ENCODE peak calls at places on chromosome 11, in seven cellular contexts. G, Z, A, P, X, M and E are unnamed samples.

GRCh38 chr11:126404367-126404766 is 48.9 kb downstream of the ST3GAL4 start:
- DNase-seq in X (no peak), M (no peak), A (no peak), Z (no peak), G (peak; percentile 34), P (no peak), E (no peak)

GRCh38 chr11:111565111-111565720 is 24.7 kb downstream of the LAYN start:
- DNase-seq in G (peak; percentile 74), A (peak; percentile 67), P (no peak), M (peak; percentile 83), Z (peak; percentile 58), X (peak; percentile 72), E (peak; percentile 39)

GRCh38 chr11:74321487-74322188 is 10.2 kb upstream of the P4HA3 start:
- DNase-seq in X (no peak), G (no peak), Z (peak; percentile 89), M (peak; percentile 70), P (peak; percentile 30), A (no peak), E (no peak)

GRCh38 chr11:69892986-69893555 is 73.9 kb upstream of the FGF3 start:
- DNase-seq in M (no peak), Z (no peak), X (no peak), A (no peak), G (no peak), P (no peak), E (no peak)

GRCh38 chr11:70376621-70377020 is 21.7 kb upstream of the CTTN start:
- DNase-seq in M (no peak), A (no peak), P (no peak), G (no peak), X (no peak), Z (no peak), E (no peak)

GRCh38 chr11:63738720-63739360 is 29.7 kb downstream of the ZFTA start:
- DNase-seq in G (peak; percentile 77), X (peak; percentile 80), A (peak; percentile 54), P (peak; percentile 62), M (peak; percentile 88), Z (peak; percentile 64), E (peak; percentile 6)

GRCh38 chr11:73612601-73613137 is 14.8 kb upstream of the FAM168A start:
- DNase-seq in G (no peak), X (no peak), M (no peak), Z (no peak), P (no peak), A (no peak), E (no peak)

GRCh38 chr11:80320765-80321164 is 879.9 kb upstream of the TENM4 start:
- DNase-seq in P (no peak), X (no peak), G (no peak), M (no peak), Z (no peak), A (no peak), E (no peak)